ENCODE peak calls at places on chromosomes 16 and 17, in four cellular contexts. One of them, this sample, is unnamed.

GRCh38 chr17:34781571-34782108 is 179.6 kb downstream of the CCT6B start:
- DNase-seq in GM23248: peak; percentile 73
- DNase-seq in WTC11: no peak
- DNase-seq in NCI-H2029 treated with DMSO at 0.1 percent for 48 hours: no peak
- DNase-seq in this sample: peak; percentile 14

GRCh38 chr16:81429045-81429521 is 15.5 kb upstream of the CMIP start:
- DNase-seq in GM23248: peak; percentile 69
- DNase-seq in WTC11: peak; percentile 63
- DNase-seq in NCI-H2029 treated with DMSO at 0.1 percent for 48 hours: no peak
- DNase-seq in this sample: no peak

GRCh38 chr17:38870259-38871165 is 654 bp downstream of the LASP1 start:
- DNase-seq in GM23248: peak; percentile 87
- DNase-seq in WTC11: peak; percentile 65
- DNase-seq in NCI-H2029 treated with DMSO at 0.1 percent for 48 hours: no peak
- DNase-seq in this sample: peak; percentile 63

GRCh38 chr16:75695708-75696107 is 5.6 kb downstream of the DUXB start:
- DNase-seq in GM23248: no peak
- DNase-seq in WTC11: no peak
- DNase-seq in NCI-H2029 treated with DMSO at 0.1 percent for 48 hours: no peak
- DNase-seq in this sample: no peak

GRCh38 chr16:87201052-87201451 is 116.1 kb downstream of the C16orf95 start:
- DNase-seq in GM23248: peak; percentile 99
- DNase-seq in WTC11: no peak
- DNase-seq in NCI-H2029 treated with DMSO at 0.1 percent for 48 hours: no peak
- DNase-seq in this sample: no peak

GRCh38 chr17:77392376-77393273 is 251.9 kb downstream of the SEC14L1 start:
- DNase-seq in GM23248: peak; percentile 66
- DNase-seq in WTC11: peak; percentile 68
- DNase-seq in NCI-H2029 treated with DMSO at 0.1 percent for 48 hours: no peak
- DNase-seq in this sample: peak; percentile 46

GRCh38 chr16:79598341-79599181 is 2.0 kb downstream of the MAF start:
- DNase-seq in GM23248: peak; percentile 12
- DNase-seq in WTC11: peak; percentile 60
- DNase-seq in NCI-H2029 treated with DMSO at 0.1 percent for 48 hours: peak; percentile 6
- DNase-seq in this sample: peak; percentile 66

GRCh38 chr16:11624645-11625607 is 38.2 kb upstream of the LITAF start:
- DNase-seq in GM23248: peak; percentile 58
- DNase-seq in WTC11: no peak
- DNase-seq in NCI-H2029 treated with DMSO at 0.1 percent for 48 hours: no peak
- DNase-seq in this sample: no peak

GRCh38 chr16:57530104-57530522 is 6.3 kb downstream of the CCDC102A start:
- DNase-seq in GM23248: peak; percentile 62
- DNase-seq in WTC11: peak; percentile 7
- DNase-seq in NCI-H2029 treated with DMSO at 0.1 percent for 48 hours: no peak
- DNase-seq in this sample: no peak

GRCh38 chr17:49707246-49707607 is 537 bp downstream of the SLC35B1 start:
- DNase-seq in GM23248: peak; percentile 54
- DNase-seq in WTC11: no peak
- DNase-seq in NCI-H2029 treated with DMSO at 0.1 percent for 48 hours: no peak
- DNase-seq in this sample: peak; percentile 21

GRCh38 chr17:58666858-58667267 is 25.0 kb downstream of the TEX14 start:
- DNase-seq in GM23248: no peak
- DNase-seq in WTC11: no peak
- DNase-seq in NCI-H2029 treated with DMSO at 0.1 percent for 48 hours: peak; percentile 7
- DNase-seq in this sample: no peak

GRCh38 chr17:63498621-63499195 is 21.8 kb downstream of the ACE start:
- DNase-seq in GM23248: peak; percentile 63
- DNase-seq in WTC11: no peak
- DNase-seq in NCI-H2029 treated with DMSO at 0.1 percent for 48 hours: no peak
- DNase-seq in this sample: no peak

GRCh38 chr17:31627960-31628359 is 231.1 kb downstream of the COPRS start:
- DNase-seq in GM23248: peak; percentile 83
- DNase-seq in WTC11: no peak
- DNase-seq in NCI-H2029 treated with DMSO at 0.1 percent for 48 hours: no peak
- DNase-seq in this sample: no peak

GRCh38 chr16:75703341-75703740 is 2.1 kb upstream of the DUXB start:
- DNase-seq in GM23248: peak; percentile 59
- DNase-seq in WTC11: no peak
- DNase-seq in NCI-H2029 treated with DMSO at 0.1 percent for 48 hours: no peak
- DNase-seq in this sample: no peak

GRCh38 chr16:349211-349610 is 3.3 kb downstream of the AXIN1 start:
- DNase-seq in GM23248: no peak
- DNase-seq in WTC11: no peak
- DNase-seq in NCI-H2029 treated with DMSO at 0.1 percent for 48 hours: no peak
- DNase-seq in this sample: no peak

GRCh38 chr17:3892095-3892998 is 506 bp downstream of the CAMKK1 start:
- DNase-seq in GM23248: peak; percentile 86
- DNase-seq in WTC11: peak; percentile 64
- DNase-seq in NCI-H2029 treated with DMSO at 0.1 percent for 48 hours: no peak
- DNase-seq in this sample: peak; percentile 80

GRCh38 chr16:4317471-4318170 is 1.8 kb downstream of the GLIS2 start:
- DNase-seq in GM23248: peak; percentile 39
- DNase-seq in WTC11: no peak
- DNase-seq in NCI-H2029 treated with DMSO at 0.1 percent for 48 hours: no peak
- DNase-seq in this sample: peak; percentile 65

GRCh38 chr16:11410382-11411058 is 65.3 kb downstream of the RMI2 start:
- DNase-seq in GM23248: peak; percentile 58
- DNase-seq in WTC11: no peak
- DNase-seq in NCI-H2029 treated with DMSO at 0.1 percent for 48 hours: no peak
- DNase-seq in this sample: no peak

GRCh38 chr17:72567774-72568173 is 447.0 kb downstream of the SOX9 start:
- DNase-seq in GM23248: no peak
- DNase-seq in WTC11: no peak
- DNase-seq in NCI-H2029 treated with DMSO at 0.1 percent for 48 hours: no peak
- DNase-seq in this sample: no peak

GRCh38 chr17:69525920-69526841 is 111.7 kb downstream of the MAP2K6 start:
- DNase-seq in GM23248: peak; percentile 71
- DNase-seq in WTC11: peak; percentile 36
- DNase-seq in NCI-H2029 treated with DMSO at 0.1 percent for 48 hours: peak; percentile 33
- DNase-seq in this sample: peak; percentile 35

GRCh38 chr17:69356625-69357024 is 29.7 kb upstream of the ABCA5 start:
- DNase-seq in GM23248: no peak
- DNase-seq in WTC11: no peak
- DNase-seq in NCI-H2029 treated with DMSO at 0.1 percent for 48 hours: no peak
- DNase-seq in this sample: no peak

GRCh38 chr16:29007865-29008593 is 23.2 kb downstream of the LAT start:
- DNase-seq in GM23248: peak; percentile 86
- DNase-seq in WTC11: no peak
- DNase-seq in NCI-H2029 treated with DMSO at 0.1 percent for 48 hours: no peak
- DNase-seq in this sample: no peak

GRCh38 chr17:68320311-68320865 is 29.1 kb downstream of the ARSG start:
- DNase-seq in GM23248: peak; percentile 8
- DNase-seq in WTC11: peak; percentile 36
- DNase-seq in NCI-H2029 treated with DMSO at 0.1 percent for 48 hours: no peak
- DNase-seq in this sample: no peak

GRCh38 chr17:30290696-30291570 is 811 bp downstream of the BLMH start:
- DNase-seq in GM23248: peak; percentile 65
- DNase-seq in WTC11: peak; percentile 53
- DNase-seq in NCI-H2029 treated with DMSO at 0.1 percent for 48 hours: peak; percentile 26
- DNase-seq in this sample: peak; percentile 69

GRCh38 chr16:85350973-85351372 is 238.7 kb upstream of the CIBAR2 start:
- DNase-seq in GM23248: peak; percentile 93
- DNase-seq in WTC11: no peak
- DNase-seq in NCI-H2029 treated with DMSO at 0.1 percent for 48 hours: peak; percentile 74
- DNase-seq in this sample: no peak

GRCh38 chr16:82761858-82762257 is 135.1 kb downstream of the CDH13 start:
- DNase-seq in GM23248: peak; percentile 32
- DNase-seq in WTC11: no peak
- DNase-seq in NCI-H2029 treated with DMSO at 0.1 percent for 48 hours: no peak
- DNase-seq in this sample: no peak

This sample was measured in nephron progenitor cell.